ENCODE peak calls at places on chromosomes 11 and 22, in four cellular contexts. Z is right atrium auricular region, H is PC-3, F is IMR-90. R is an unnamed sample.

GRCh38 chr11:14642873-14643696 is 519 bp upstream of the PDE3B start:
- DNase-seq in F (no peak), H (no peak), Z (no peak), R (no peak)

GRCh38 chr11:56849852-56850251 is 101.4 kb upstream of the OR9G4 start:
- DNase-seq in H (no peak), F (no peak), Z (no peak), R (no peak)

GRCh38 chr11:119982517-119983239 is 155.2 kb downstream of the TRIM29 start:
- DNase-seq in H (no peak), Z (no peak), F (no peak), R (no peak)

GRCh38 chr11:6531267-6531752 is 34.2 kb downstream of the DNHD1 start:
- DNase-seq in H (peak; percentile 60), F (peak; percentile 52), Z (no peak), R (no peak)

GRCh38 chr11:111408789-111409727 is 30.0 kb upstream of the POU2AF1 start:
- DNase-seq in H (no peak), Z (peak; percentile 16), F (peak; percentile 63), R (no peak)

GRCh38 chr22:50731811-50732624 is 6.0 kb upstream of the ACR start:
- DNase-seq in H (peak; percentile 56), Z (no peak), F (peak; percentile 31), R (peak; percentile 37)

GRCh38 chr11:93000511-93001476 is 31.3 kb downstream of the MTNR1B start:
- DNase-seq in H (peak; percentile 70), F (peak; percentile 95), Z (no peak), R (no peak)

GRCh38 chr11:130400793-130401483 is 27.5 kb downstream of the ADAMTS8 start:
- DNase-seq in H (no peak), F (peak; percentile 87), Z (no peak), R (no peak)

GRCh38 chr22:18070556-18071306 is 7.1 kb upstream of the PEX26 start:
- DNase-seq in Z (no peak), H (peak; percentile 46), F (no peak), R (no peak)

GRCh38 chr11:118929496-118930151 is 3.9 kb upstream of the BCL9L start:
- DNase-seq in H (peak; percentile 88), F (peak; percentile 77), Z (peak; percentile 88), R (peak; percentile 69)

GRCh38 chr22:20745177-20745576 is 28.7 kb upstream of the SERPIND1 start:
- DNase-seq in F (no peak), H (no peak), Z (no peak), R (no peak)

GRCh38 chr22:24996420-24996952 is 44.0 kb downstream of the KIAA1671 start:
- DNase-seq in Z (no peak), F (no peak), H (peak; percentile 75), R (no peak)

GRCh38 chr22:23652711-23653110 is 20.6 kb upstream of the DRICH1 start:
- DNase-seq in H (no peak), F (no peak), Z (no peak), R (no peak)

GRCh38 chr22:21030032-21030431 is 2.3 kb downstream of the SLC7A4 start:
- DNase-seq in Z (no peak), F (no peak), H (no peak), R (no peak)

GRCh38 chr22:35758394-35758793 is 40.7 kb downstream of the APOL5 start:
- DNase-seq in Z (no peak), F (no peak), H (no peak), R (no peak)

GRCh38 chr11:93051181-93051580 is 81.7 kb downstream of the MTNR1B start:
- DNase-seq in F (peak; percentile 88), Z (no peak), H (no peak), R (no peak)

GRCh38 chr11:92131289-92131890 is 93.2 kb upstream of the FAT3 start:
- DNase-seq in Z (no peak), F (no peak), H (peak; percentile 63), R (no peak)

GRCh38 chr11:1918436-1919315 is 827 bp upstream of the TNNT3 start:
- DNase-seq in H (no peak), F (no peak), Z (no peak), R (no peak)
- TF ChIP-seq CTCF in H (no peak), F (no peak), Z (no peak), R (no peak)

DNA sequence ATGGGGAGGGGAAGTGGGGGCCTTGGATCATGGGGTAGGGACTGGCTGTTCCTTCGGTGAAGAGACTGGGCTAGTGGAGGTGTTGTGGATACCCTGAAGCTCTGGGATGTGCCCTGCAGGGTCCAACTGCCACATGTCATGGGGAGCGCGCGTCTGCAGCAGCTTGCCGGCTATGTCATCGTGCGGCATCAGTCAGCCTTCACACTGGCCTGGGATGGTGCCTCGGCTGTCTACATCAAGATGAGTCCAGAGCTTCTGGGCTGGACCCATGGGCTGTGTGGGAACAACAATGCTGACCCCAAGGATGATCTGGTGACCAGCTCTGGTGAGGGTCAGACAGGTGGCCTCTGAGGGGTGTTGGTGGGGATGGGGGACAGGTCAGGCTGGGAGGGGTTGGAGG is 9.9 kb downstream of the OTOG start:
- DNase-seq in F (no peak), H (no peak), Z (no peak), R (no peak)
- H3K27me3 ChIP-seq in F (peaks cover 5% of the 10 kb centered on the region), H (peaks cover 37% of the 10 kb centered on the region), Z (no peaks in the 10 kb centered on the region), R (no peaks in the 10 kb centered on the region)

DNA sequence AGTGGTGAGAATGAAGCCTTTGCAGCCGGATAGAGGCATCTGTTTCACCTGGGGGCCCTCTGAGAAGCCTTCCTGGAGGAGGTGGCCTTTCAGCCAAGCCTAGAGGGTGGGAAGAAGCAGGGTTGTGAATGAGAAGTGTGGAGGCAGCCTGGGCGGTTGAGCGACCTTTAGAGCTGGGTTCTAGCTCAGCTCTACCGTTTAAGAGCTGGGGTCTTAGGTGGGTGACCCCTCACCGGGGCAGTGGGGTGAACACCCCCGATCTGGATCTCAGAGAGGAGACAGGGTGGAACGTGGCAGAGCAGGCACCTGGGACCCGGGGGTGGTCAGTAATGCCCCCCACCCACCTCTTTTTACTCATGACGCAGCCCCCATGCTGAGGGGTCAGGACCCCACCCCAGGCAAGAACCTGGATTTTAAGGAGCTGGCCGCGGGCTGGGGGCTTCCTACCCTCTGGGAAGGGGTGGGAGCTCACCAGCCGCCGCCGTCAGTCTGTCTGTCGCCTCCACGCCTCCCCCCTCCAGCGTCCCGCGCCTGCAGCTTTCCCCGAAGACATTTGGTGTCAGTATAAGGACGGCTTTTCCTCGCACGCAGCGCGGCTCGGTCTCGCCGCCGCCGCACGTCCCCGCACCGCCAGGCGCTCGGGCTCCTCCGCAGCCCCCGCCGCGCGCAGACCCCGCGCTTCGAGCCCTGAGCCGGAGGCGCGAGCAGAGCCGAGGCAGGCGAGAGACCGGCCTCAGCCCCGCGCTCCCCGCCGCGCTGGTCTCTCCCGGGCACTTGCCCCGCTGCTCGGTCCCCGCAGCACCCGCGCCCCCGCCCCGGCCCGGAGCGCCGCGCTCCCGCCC is 13.4 kb upstream of the CACNA1I start:
- DNase-seq in F (peak; percentile 7), Z (no peak), H (no peak), R (no peak)
- H3K4me3 ChIP-seq in F (no peak overlapping the region), Z (peak overlapping the region; percentile 31), H (no peak overlapping the region), R (no peak overlapping the region)

GRCh38 chr11:107017433-107018227 is 646 bp downstream of the GUCY1A2 start:
- DNase-seq in H (peak; percentile 21), F (no peak), Z (no peak), R (peak; percentile 47)
- TF ChIP-seq CTCF in H (peak; percentile 65), F (peak; percentile 37), Z (peak; percentile 57), R (peak; percentile 59)

GRCh38 chr22:48578138-48579034 is 1249.3 kb downstream of the BRD1 start:
- DNase-seq in F (no peak), Z (no peak), H (no peak), R (no peak)
- H3K27me3 ChIP-seq in F (no peaks in the 10 kb centered on the region), Z (peaks cover 9% of the 10 kb centered on the region), H (no peaks in the 10 kb centered on the region), R (no peaks in the 10 kb centered on the region)

GRCh38 chr22:30306629-30307016 is 17.3 kb upstream of the CASTOR1 start:
- DNase-seq in F (no peak), H (no peak), Z (no peak), R (no peak)
- H3K4me3 ChIP-seq in F (no peak overlapping the region), H (no peak overlapping the region), Z (no peak overlapping the region), R (peak overlapping the region; percentile 16)

GRCh38 chr11:113163291-113164030 is 150.9 kb upstream of the TTC12 start:
- DNase-seq in F (no peak), Z (no peak), H (no peak), R (no peak)

GRCh38 chr11:113160652-113161051 is 153.7 kb upstream of the TTC12 start:
- DNase-seq in F (no peak), H (no peak), Z (no peak), R (no peak)

GRCh38 chr11:113161671-113162589 is 152.5 kb upstream of the TTC12 start:
- DNase-seq in F (no peak), Z (no peak), H (no peak), R (no peak)

GRCh38 chr11:113159967-113160621 is 154.3 kb upstream of the TTC12 start:
- DNase-seq in H (no peak), Z (peak; percentile 71), F (no peak), R (no peak)

DNA sequence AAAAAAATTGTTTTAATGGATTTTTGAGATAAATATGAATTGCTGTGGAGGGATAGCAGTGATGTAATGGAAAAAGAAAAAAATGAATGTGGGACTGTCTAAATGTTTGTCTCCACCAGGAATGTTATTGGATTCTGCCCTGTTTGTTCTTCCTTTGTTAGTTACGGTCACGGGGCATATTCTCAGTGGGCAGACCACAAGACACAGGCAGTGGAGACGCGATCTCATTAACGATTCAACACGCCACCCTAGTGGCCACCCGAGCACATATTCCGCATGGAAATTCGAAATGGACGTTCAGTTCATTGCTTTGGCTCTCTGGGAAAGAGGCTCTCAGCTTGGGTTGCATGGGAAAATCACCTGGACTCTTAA is 151.8 kb upstream of the TTC12 start:
- DNase-seq in H (no peak), F (no peak), Z (peak; percentile 80), R (no peak)
- TF ChIP-seq CTCF in H (peak; percentile 19), F (no peak), Z (peak; percentile 25), R (no peak)

DNA sequence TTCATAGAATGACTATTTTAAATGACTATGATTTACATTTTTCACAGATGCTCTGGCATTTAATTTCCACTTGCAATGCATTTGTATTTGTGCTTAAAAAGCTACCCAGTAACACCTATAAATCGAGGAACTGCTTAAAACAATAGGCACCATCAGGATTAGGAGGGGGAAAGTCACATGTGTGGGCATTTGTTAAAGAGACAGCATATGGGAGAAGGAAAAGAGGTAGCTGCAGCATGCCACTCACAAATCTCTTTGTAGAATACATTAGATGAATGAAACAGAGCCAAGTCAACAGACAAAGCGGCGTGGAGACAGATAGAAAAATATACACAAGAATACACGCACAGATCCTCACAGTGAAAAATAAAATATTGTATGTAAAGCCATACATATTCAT is 228.0 kb downstream of the CADM1 start:
- DNase-seq in F (no peak), H (no peak), Z (no peak), R (no peak)
- H3K27me3 ChIP-seq in F (no peaks in the 10 kb centered on the region), H (no peaks in the 10 kb centered on the region), Z (no peaks in the 10 kb centered on the region), R (no peaks in the 10 kb centered on the region)

GRCh38 chr11:102309621-102310541 is 7.4 kb upstream of the BIRC3 start:
- DNase-seq in H (no peak), Z (no peak), F (no peak), R (no peak)

GRCh38 chr11:102314784-102315183 is 2.5 kb upstream of the BIRC3 start:
- DNase-seq in F (no peak), Z (no peak), H (no peak), R (no peak)

GRCh38 chr11:102313225-102313940 is 3.9 kb upstream of the BIRC3 start:
- DNase-seq in F (no peak), H (peak; percentile 51), Z (no peak), R (no peak)

GRCh38 chr11:102316505-102316904 is 779 bp upstream of the BIRC3 start:
- DNase-seq in F (no peak), H (no peak), Z (no peak), R (no peak)

GRCh38 chr11:102312656-102313055 is 4.6 kb upstream of the BIRC3 start:
- DNase-seq in H (peak; percentile 50), Z (no peak), F (peak; percentile 40), R (no peak)
- H3K4me3 ChIP-seq in H (peak overlapping the region; percentile 70), Z (peak overlapping the region; percentile 34), F (peak overlapping the region; percentile 24), R (no peak overlapping the region)

GRCh38 chr11:64165482-64165841 is 451 bp downstream of the MACROD1 start:
- DNase-seq in H (peak; percentile 18), Z (no peak), F (no peak), R (no peak)
- TF ChIP-seq CTCF in H (no peak), Z (no peak), F (peak; percentile 13), R (no peak)